ENCODE peak calls at places on chromosomes 12 and 14, in six cellular contexts. One of them, this sample, is unnamed.

GRCh38 chr14:55873229-55873628 is 245.0 kb upstream of the PELI2 start:
- DNase-seq in GM23338: no peak
- DNase-seq in fibroblast of lung: no peak
- DNase-seq in HFFc6: no peak
- DNase-seq in testis: no peak
- DNase-seq in H9: no peak
- DNase-seq in this sample: no peak

GRCh38 chr14:88364710-88365413 is 20.6 kb upstream of the SPATA7 start:
- DNase-seq in GM23338: peak
- DNase-seq in fibroblast of lung: no peak
- DNase-seq in HFFc6: no peak
- DNase-seq in testis: no peak
- DNase-seq in H9: peak
- DNase-seq in this sample: no peak

GRCh38 chr14:63435204-63435603 is 108.0 kb downstream of the PPP2R5E start:
- DNase-seq in GM23338: no peak
- DNase-seq in fibroblast of lung: no peak
- DNase-seq in HFFc6: no peak
- DNase-seq in testis: no peak
- DNase-seq in H9: no peak
- DNase-seq in this sample: no peak

GRCh38 chr14:92578511-92578910 is 64.9 kb downstream of the RIN3 start:
- DNase-seq in GM23338: no peak
- DNase-seq in fibroblast of lung: peak
- DNase-seq in HFFc6: peak
- DNase-seq in testis: no peak
- DNase-seq in H9: no peak
- DNase-seq in this sample: peak

GRCh38 chr14:68786491-68787234 is 6.2 kb downstream of the ZFP36L1 start:
- DNase-seq in GM23338: peak
- DNase-seq in fibroblast of lung: peak
- DNase-seq in HFFc6: peak
- DNase-seq in testis: peak
- DNase-seq in H9: no peak
- DNase-seq in this sample: no peak

GRCh38 chr14:78798757-78799156 is 628.6 kb downstream of the NRXN3 start:
- DNase-seq in GM23338: no peak
- DNase-seq in fibroblast of lung: no peak
- DNase-seq in HFFc6: no peak
- DNase-seq in testis: no peak
- DNase-seq in H9: no peak
- DNase-seq in this sample: no peak

GRCh38 chr14:96053600-96054381 is 14.6 kb downstream of the C14orf132 start:
- DNase-seq in GM23338: no peak
- DNase-seq in fibroblast of lung: peak
- DNase-seq in HFFc6: peak
- DNase-seq in testis: peak
- DNase-seq in H9: no peak
- DNase-seq in this sample: peak

GRCh38 chr12:120799417-120800045 is 73.9 kb downstream of the ACADS start:
- DNase-seq in GM23338: peak
- DNase-seq in fibroblast of lung: no peak
- DNase-seq in HFFc6: no peak
- DNase-seq in testis: no peak
- DNase-seq in H9: no peak
- DNase-seq in this sample: no peak

GRCh38 chr12:50642755-50643154 is 121.1 kb upstream of the ATF1 start:
- DNase-seq in GM23338: peak
- DNase-seq in fibroblast of lung: no peak
- DNase-seq in HFFc6: no peak
- DNase-seq in testis: no peak
- DNase-seq in H9: no peak
- DNase-seq in this sample: no peak

DNA sequence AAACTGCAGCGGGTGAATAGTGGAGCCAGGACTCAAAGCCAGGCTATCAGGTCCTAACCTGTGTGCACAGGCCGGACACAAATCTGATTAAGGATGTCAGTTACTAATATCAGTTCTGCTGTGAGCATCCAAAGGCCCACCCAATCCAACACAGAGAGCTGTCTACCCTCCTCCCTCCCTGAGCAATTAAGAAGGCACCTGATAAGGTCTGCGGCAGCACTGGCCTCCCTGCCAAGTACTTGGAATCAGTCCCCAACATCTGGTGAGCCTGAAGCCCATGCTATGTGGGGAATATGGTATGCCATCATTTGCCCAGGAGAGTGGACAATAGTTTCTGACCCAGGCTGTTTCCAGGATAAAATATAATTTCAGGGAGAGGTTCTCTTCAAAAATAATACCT is 3.8 kb downstream of the HEBP1 start:
- DNase-seq in GM23338: no peak
- DNase-seq in fibroblast of lung: no peak
- DNase-seq in HFFc6: no peak
- DNase-seq in testis: no peak
- DNase-seq in H9: no peak
- DNase-seq in this sample: no peak
- TF ChIP-seq CTCF in GM23338: no peak
- TF ChIP-seq CTCF in fibroblast of lung: no peak
- TF ChIP-seq CTCF in HFFc6: no peak
- TF ChIP-seq CTCF in testis: no peak
- TF ChIP-seq CTCF in H9: no peak
- TF ChIP-seq CTCF in this sample: no peak

DNA sequence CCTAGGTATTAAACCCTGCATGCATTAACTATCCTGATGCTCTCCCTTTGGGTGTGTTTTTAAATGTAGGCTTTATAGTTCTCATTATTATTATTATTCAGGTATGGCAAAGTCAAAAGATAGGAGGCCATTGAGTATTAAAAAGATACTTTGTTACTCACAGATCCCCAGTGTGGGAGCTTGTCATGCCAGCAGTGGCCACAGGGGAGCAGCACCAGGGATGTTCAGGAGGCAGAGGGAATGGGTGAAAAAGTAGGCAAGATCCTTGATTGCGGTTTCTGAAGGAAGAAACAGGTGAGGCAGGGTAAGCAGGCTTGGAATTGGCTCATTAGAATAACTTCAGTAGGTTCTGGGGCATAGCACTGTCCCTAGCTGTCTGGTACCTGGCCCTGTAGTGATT is 382.2 kb downstream of the MED13L start:
- DNase-seq in GM23338: peak
- DNase-seq in fibroblast of lung: no peak
- DNase-seq in HFFc6: no peak
- DNase-seq in testis: no peak
- DNase-seq in H9: peak
- DNase-seq in this sample: no peak
- TF ChIP-seq CTCF in GM23338: peak
- TF ChIP-seq CTCF in fibroblast of lung: no peak
- TF ChIP-seq CTCF in HFFc6: peak
- TF ChIP-seq CTCF in testis: peak
- TF ChIP-seq CTCF in H9: peak
- TF ChIP-seq CTCF in this sample: peak

GRCh38 chr14:53412819-53413664 is 259.9 kb upstream of the DDHD1 start:
- DNase-seq in GM23338: peak
- DNase-seq in fibroblast of lung: no peak
- DNase-seq in HFFc6: no peak
- DNase-seq in testis: no peak
- DNase-seq in H9: no peak
- DNase-seq in this sample: no peak
- TF ChIP-seq CTCF in GM23338: peak
- TF ChIP-seq CTCF in fibroblast of lung: peak
- TF ChIP-seq CTCF in HFFc6: peak
- TF ChIP-seq CTCF in testis: no peak
- TF ChIP-seq CTCF in H9: peak
- TF ChIP-seq CTCF in this sample: peak

DNA sequence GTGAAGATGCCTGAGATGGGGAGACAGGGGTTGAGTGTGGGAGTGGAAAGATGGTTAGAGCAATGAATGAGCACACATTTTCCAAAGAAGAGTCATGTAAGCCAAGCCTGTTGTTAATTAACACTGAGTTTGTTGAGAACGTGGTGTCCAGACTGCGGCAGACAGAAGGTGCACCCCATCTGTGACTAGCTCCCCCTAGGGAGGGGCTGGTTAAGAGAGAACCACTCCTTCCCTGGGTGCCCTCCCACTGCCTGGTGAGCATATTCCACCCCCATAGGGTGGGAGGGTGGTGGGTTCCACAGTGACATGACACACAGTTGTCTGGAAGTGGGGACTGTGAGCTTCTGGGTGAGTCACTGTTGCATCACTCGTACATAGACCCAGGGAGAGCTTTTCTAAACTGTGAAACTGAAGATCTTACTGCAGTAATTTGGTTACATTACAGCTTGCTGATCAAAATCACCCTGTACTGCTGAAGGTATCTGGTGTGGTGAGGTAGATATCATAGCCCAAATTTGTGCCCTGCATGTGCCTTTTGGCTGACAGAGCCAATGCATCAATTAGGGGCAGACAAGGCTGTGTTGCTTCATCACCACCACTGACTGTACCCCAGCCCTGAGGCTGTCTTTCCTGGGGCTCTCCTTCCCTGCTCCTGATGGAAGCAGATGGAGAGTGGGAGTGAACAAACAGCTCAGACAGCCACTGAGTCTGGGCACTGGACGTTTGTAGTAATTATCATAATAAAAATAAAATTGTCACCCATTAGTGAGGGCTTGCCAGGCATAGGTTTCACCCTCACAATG is 150.9 kb downstream of the EMP1 start:
- DNase-seq in GM23338: no peak
- DNase-seq in fibroblast of lung: peak
- DNase-seq in HFFc6: peak
- DNase-seq in testis: no peak
- DNase-seq in H9: no peak
- DNase-seq in this sample: peak
- TF ChIP-seq CTCF in GM23338: no peak
- TF ChIP-seq CTCF in fibroblast of lung: no peak
- TF ChIP-seq CTCF in HFFc6: peak
- TF ChIP-seq CTCF in testis: no peak
- TF ChIP-seq CTCF in H9: no peak
- TF ChIP-seq CTCF in this sample: peak

GRCh38 chr14:50062438-50063039 is 53.8 kb downstream of the VCPKMT start:
- DNase-seq in GM23338: peak
- DNase-seq in fibroblast of lung: peak
- DNase-seq in HFFc6: peak
- DNase-seq in testis: no peak
- DNase-seq in H9: no peak
- DNase-seq in this sample: no peak

GRCh38 chr14:50063876-50064420 is 52.4 kb downstream of the VCPKMT start:
- DNase-seq in GM23338: no peak
- DNase-seq in fibroblast of lung: no peak
- DNase-seq in HFFc6: no peak
- DNase-seq in testis: no peak
- DNase-seq in H9: no peak
- DNase-seq in this sample: no peak

GRCh38 chr14:50061664-50062437 is 54.5 kb downstream of the VCPKMT start:
- DNase-seq in GM23338: no peak
- DNase-seq in fibroblast of lung: peak
- DNase-seq in HFFc6: peak
- DNase-seq in testis: peak
- DNase-seq in H9: no peak
- DNase-seq in this sample: no peak

GRCh38 chr14:50059773-50060629 is 56.4 kb downstream of the VCPKMT start:
- DNase-seq in GM23338: no peak
- DNase-seq in fibroblast of lung: no peak
- DNase-seq in HFFc6: no peak
- DNase-seq in testis: no peak
- DNase-seq in H9: no peak
- DNase-seq in this sample: no peak

DNA sequence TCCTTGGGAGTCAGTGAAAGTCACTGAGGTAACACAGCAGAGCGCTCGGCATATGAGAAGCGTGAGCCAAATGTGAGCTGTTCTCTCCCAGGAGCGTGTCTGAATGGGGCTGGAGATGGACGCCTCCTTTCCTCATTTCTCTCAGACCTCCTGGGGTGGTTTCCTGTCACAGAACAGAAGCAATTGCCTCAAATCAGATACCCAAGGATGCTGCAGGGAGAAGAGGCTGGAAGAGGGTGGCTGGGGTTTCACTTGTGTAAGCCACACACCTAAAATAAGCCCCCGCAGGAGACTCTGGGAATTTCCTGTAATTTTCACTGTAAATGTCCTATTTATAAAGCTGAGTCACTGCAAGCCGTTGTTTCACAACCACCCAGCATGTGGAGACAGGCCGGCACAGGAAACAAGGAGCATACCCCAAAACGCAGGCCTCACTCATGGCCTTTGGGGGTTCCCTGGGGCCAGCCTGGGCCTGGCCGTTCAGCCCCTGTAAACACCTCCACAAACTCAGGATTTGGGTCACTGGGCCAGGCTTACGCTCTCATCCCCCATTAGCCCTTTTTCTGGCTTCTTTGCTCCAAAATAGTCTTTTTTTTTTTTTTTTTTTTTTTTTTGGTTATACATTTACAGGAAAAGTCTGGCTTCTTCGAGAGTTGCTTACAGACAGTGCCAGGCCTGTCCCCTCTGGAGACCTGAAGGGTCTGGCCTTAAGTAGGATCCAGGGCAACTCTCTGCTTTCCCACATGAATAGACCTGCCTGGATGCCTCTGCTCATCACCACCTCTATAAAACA is 55.3 kb downstream of the VCPKMT start:
- DNase-seq in GM23338: peak
- DNase-seq in fibroblast of lung: peak
- DNase-seq in HFFc6: peak
- DNase-seq in testis: peak
- DNase-seq in H9: no peak
- DNase-seq in this sample: peak
- TF ChIP-seq CTCF in GM23338: peak
- TF ChIP-seq CTCF in fibroblast of lung: peak
- TF ChIP-seq CTCF in HFFc6: peak
- TF ChIP-seq CTCF in testis: no peak
- TF ChIP-seq CTCF in H9: peak
- TF ChIP-seq CTCF in this sample: no peak

GRCh38 chr14:71645656-71646055 is 286.6 kb upstream of the RGS6 start:
- DNase-seq in GM23338: no peak
- DNase-seq in fibroblast of lung: peak
- DNase-seq in HFFc6: peak
- DNase-seq in testis: no peak
- DNase-seq in H9: no peak
- DNase-seq in this sample: no peak
- TF ChIP-seq CTCF in GM23338: no peak
- TF ChIP-seq CTCF in fibroblast of lung: no peak
- TF ChIP-seq CTCF in HFFc6: no peak
- TF ChIP-seq CTCF in testis: no peak
- TF ChIP-seq CTCF in H9: no peak
- TF ChIP-seq CTCF in this sample: no peak

DNA sequence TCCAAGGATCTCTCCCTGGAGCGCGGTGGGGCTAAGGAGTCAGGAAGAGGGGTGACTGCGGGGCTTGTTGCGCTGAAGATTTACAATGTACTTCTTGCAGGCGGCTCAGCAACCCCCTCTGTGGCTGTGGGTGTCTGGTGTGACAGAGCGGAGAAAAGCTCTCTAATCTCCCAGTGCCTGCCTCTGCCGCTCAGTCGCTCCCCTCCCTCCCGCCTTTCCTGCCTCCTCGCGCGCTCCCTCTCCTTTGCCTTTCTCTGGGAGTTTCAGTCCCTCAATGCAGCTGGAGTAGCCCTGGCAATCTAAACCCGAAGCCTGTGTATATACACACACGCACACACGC is 799 bp upstream of the TRHDE start:
- DNase-seq in GM23338: peak
- DNase-seq in fibroblast of lung: peak
- DNase-seq in HFFc6: peak
- DNase-seq in testis: peak
- DNase-seq in H9: no peak
- DNase-seq in this sample: no peak
- TF ChIP-seq CTCF in GM23338: peak
- TF ChIP-seq CTCF in fibroblast of lung: no peak
- TF ChIP-seq CTCF in HFFc6: no peak
- TF ChIP-seq CTCF in testis: no peak
- TF ChIP-seq CTCF in H9: peak
- TF ChIP-seq CTCF in this sample: peak